ENCODE peak calls at places on chromosomes 7 and 10, in four cellular contexts. P is glutamatergic neuron, C is AG04449, K is left ventricle myocardium inferior. Z is an unnamed sample.

GRCh38 chr7:10476642-10477041 is 497.0 kb upstream of the PHF14 start:
- DNase-seq in C (no peak), K (no peak), P (no peak), Z (no peak)

GRCh38 chr10:52952391-52953079 is 180.0 kb upstream of the MBL2 start:
- DNase-seq in P (no peak), K (no peak), C (no peak), Z (no peak)

GRCh38 chr10:33195608-33196376 is 138.7 kb downstream of the NRP1 start:
- DNase-seq in C (no peak), P (no peak), K (no peak), Z (no peak)

GRCh38 chr7:114083714-114084113 is 164.9 kb upstream of the PPP1R3A start:
- DNase-seq in C (no peak), K (no peak), P (no peak), Z (no peak)

GRCh38 chr7:13912740-13913320 is 76.6 kb downstream of the ETV1 start:
- DNase-seq in P (no peak), K (no peak), C (no peak), Z (no peak)

GRCh38 chr10:113094114-113094486 is 144.1 kb downstream of the TCF7L2 start:
- DNase-seq in K (no peak), C (no peak), P (no peak), Z (no peak)

GRCh38 chr7:96499532-96499931 is 177.6 kb upstream of the SLC25A13 start:
- DNase-seq in P (no peak), C (no peak), K (no peak), Z (no peak)

GRCh38 chr10:86261933-86262665 is 104.5 kb downstream of the GRID1 start:
- DNase-seq in P (no peak), C (no peak), K (no peak), Z (peak)

GRCh38 chr10:127889605-127890195 is 3.0 kb downstream of the CLRN3 start:
- DNase-seq in K (no peak), P (no peak), C (no peak), Z (no peak)

GRCh38 chr7:18497800-18498199 is 2.3 kb downstream of the HDAC9 start:
- DNase-seq in C (no peak), K (no peak), P (no peak), Z (no peak)

GRCh38 chr10:67017218-67017617 is 91.4 kb downstream of the LRRTM3 start:
- DNase-seq in K (no peak), C (no peak), P (no peak), Z (no peak)

GRCh38 chr7:106326594-106327537 is 42.1 kb upstream of the NAMPT start:
- DNase-seq in K (no peak), P (no peak), C (no peak), Z (no peak)

GRCh38 chr10:82429302-82429701 is 554.3 kb downstream of the NRG3 start:
- DNase-seq in K (no peak), P (no peak), C (no peak), Z (no peak)

GRCh38 chr10:98285416-98285815 is 17.4 kb upstream of the LOXL4 start:
- DNase-seq in K (no peak), C (no peak), P (no peak), Z (no peak)

GRCh38 chr7:1096156-1097119 is 8.5 kb downstream of the GPER1 start:
- DNase-seq in C (no peak), K (no peak), P (no peak), Z (no peak)

GRCh38 chr7:158587425-158588084 is at the start of gene PTPRN2:
- DNase-seq in K (peak), P (peak), C (no peak), Z (peak)

GRCh38 chr10:6513509-6513908 is 66.6 kb downstream of the PRKCQ start:
- DNase-seq in K (no peak), P (no peak), C (no peak), Z (no peak)

GRCh38 chr10:114110174-114110972 is 63.6 kb downstream of the CCDC186 start:
- DNase-seq in K (no peak), C (no peak), P (no peak), Z (no peak)

GRCh38 chr7:139153832-139154231 is 44.3 kb upstream of the ZC3HAV1 start:
- DNase-seq in P (no peak), K (no peak), C (peak), Z (no peak)

GRCh38 chr10:25689346-25690095 is 244.5 kb upstream of the MYO3A start:
- DNase-seq in C (no peak), P (no peak), K (no peak), Z (no peak)

GRCh38 chr7:98872328-98872924 is 2.6 kb upstream of the TMEM130 start:
- DNase-seq in C (no peak), P (no peak), K (no peak), Z (no peak)

GRCh38 chr7:28530175-28531142 is 118.1 kb downstream of the CREB5 start:
- DNase-seq in K (peak), C (no peak), P (no peak), Z (no peak)

GRCh38 chr7:28533267-28533666 is 120.9 kb downstream of the CREB5 start:
- DNase-seq in C (no peak), P (no peak), K (no peak), Z (no peak)

GRCh38 chr7:28533731-28534531 is 121.6 kb downstream of the CREB5 start:
- DNase-seq in C (no peak), K (peak), P (no peak), Z (no peak)

GRCh38 chr7:28539289-28539981 is 127.1 kb downstream of the CREB5 start:
- DNase-seq in P (no peak), C (no peak), K (no peak), Z (no peak)

DNA sequence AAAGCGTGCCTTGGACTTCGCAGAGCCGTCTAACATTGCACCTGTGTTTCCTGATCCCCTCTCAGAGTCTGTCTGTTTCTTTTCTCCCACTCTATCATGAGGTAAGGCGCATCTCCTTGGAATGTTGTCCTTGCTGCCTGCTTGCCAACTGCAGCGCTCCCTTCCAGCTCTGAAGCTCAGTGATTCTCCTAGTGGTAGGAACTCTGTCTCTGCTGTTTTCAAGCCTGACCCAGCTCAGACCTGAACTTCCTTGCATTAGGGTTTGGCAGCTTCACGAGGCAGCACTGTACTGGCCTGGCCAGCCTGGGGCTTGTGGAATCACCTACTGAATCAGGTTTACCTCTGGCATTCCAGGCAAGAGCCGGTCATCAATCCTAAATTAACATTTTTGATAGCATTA is 123.9 kb downstream of the CREB5 start:
- DNase-seq in P (no peak), C (no peak), K (no peak), Z (no peak)
- TF ChIP-seq CTCF in P (no peak), C (peak), K (peak), Z (peak)

GRCh38 chr7:45589061-45589460 is 14.9 kb downstream of the ADCY1 start:
- DNase-seq in C (no peak), K (no peak), P (no peak), Z (no peak)
- TF ChIP-seq CTCF in C (no peak), K (no peak), P (no peak), Z (no peak)

GRCh38 chr7:36296284-36296683 is 93.4 kb upstream of the ANLN start:
- DNase-seq in K (no peak), C (no peak), P (no peak), Z (no peak)
- TF ChIP-seq CTCF in K (no peak), C (no peak), P (no peak), Z (no peak)

GRCh38 chr10:110492069-110492782 is 5.5 kb upstream of the DUSP5 start:
- DNase-seq in C (no peak), P (no peak), K (no peak), Z (no peak)

GRCh38 chr10:110491346-110491745 is 6.4 kb upstream of the DUSP5 start:
- DNase-seq in K (no peak), P (no peak), C (no peak), Z (no peak)

GRCh38 chr10:110488124-110488681 is 9.5 kb upstream of the DUSP5 start:
- DNase-seq in P (no peak), C (no peak), K (no peak), Z (no peak)

GRCh38 chr10:110488944-110489343 is 8.8 kb upstream of the DUSP5 start:
- DNase-seq in P (no peak), C (no peak), K (no peak), Z (no peak)

GRCh38 chr10:110490640-110491039 is 7.1 kb upstream of the DUSP5 start:
- DNase-seq in K (no peak), P (no peak), C (no peak), Z (no peak)
- TF ChIP-seq CTCF in K (no peak), P (no peak), C (no peak), Z (no peak)

GRCh38 chr10:125369382-125370326 is 209.3 kb upstream of the CTBP2 start:
- DNase-seq in K (no peak), C (no peak), P (no peak), Z (no peak)

GRCh38 chr10:125375210-125375609 is 214.8 kb upstream of the CTBP2 start:
- DNase-seq in P (no peak), K (no peak), C (no peak), Z (no peak)

GRCh38 chr10:125373546-125373945 is 213.2 kb upstream of the CTBP2 start:
- DNase-seq in C (no peak), P (no peak), K (no peak), Z (no peak)

DNA sequence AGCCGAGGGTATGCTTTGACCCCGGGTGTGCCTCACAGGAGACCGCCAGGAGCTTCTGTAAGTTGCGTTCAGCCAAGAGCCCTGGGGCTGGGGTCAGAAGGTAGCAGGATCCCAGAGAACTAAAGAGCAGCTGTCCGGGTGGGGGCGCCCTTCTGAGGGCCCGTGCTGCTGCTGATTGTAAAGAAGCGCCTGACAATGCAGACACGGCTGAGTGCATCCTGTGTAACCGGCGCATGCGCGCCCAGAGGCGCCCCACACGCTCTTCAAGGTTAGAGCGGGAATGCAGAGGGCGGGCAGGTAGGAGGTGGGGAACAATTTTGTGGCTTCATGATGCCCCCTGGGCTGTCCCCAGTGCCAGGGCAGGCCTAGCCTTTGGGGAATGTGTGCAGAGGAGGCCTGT is 210.2 kb upstream of the CTBP2 start:
- DNase-seq in C (no peak), P (peak), K (no peak), Z (peak)
- TF ChIP-seq CTCF in C (no peak), P (peak), K (no peak), Z (peak)